ENCODE peak calls at places on chromosomes 6 and 20, in four cellular contexts. One of them, this sample, is unnamed.

GRCh38 chr6:139570166-139570565 is 195.7 kb upstream of the CITED2 start:
- DNase-seq in GM12878: no peak
- DNase-seq in IMR-90: no peak
- DNase-seq in K562: no peak
- DNase-seq in this sample: no peak

GRCh38 chr6:55820696-55821095 is 54.7 kb downstream of the BMP5 start:
- DNase-seq in IMR-90: no peak
- DNase-seq in GM12878: no peak
- DNase-seq in K562: no peak
- DNase-seq in this sample: no peak

GRCh38 chr6:31621320-31621939 is 915 bp downstream of the PRRC2A start:
- DNase-seq in IMR-90: no peak
- DNase-seq in GM12878: no peak
- DNase-seq in K562: no peak
- DNase-seq in this sample: no peak

GRCh38 chr20:59933296-59933848 is at the start of gene SYCP2:
- DNase-seq in GM12878: no peak
- DNase-seq in K562: peak; percentile 92
- DNase-seq in IMR-90: no peak
- DNase-seq in this sample: no peak

GRCh38 chr20:19734811-19735210 is 23.2 kb upstream of the RIN2 start:
- DNase-seq in GM12878: no peak
- DNase-seq in K562: no peak
- DNase-seq in IMR-90: no peak
- DNase-seq in this sample: no peak

GRCh38 chr6:3625980-3626533 is 125.5 kb downstream of the PXDC1 start:
- DNase-seq in K562: no peak
- DNase-seq in GM12878: no peak
- DNase-seq in IMR-90: no peak
- DNase-seq in this sample: peak; percentile 53

GRCh38 chr6:34360556-34360955 is 31.9 kb downstream of the NUDT3 start:
- DNase-seq in IMR-90: peak; percentile 80
- DNase-seq in GM12878: no peak
- DNase-seq in K562: no peak
- DNase-seq in this sample: no peak

GRCh38 chr6:53837875-53838806 is 43.3 kb downstream of the LRRC1 start:
- DNase-seq in IMR-90: peak; percentile 22
- DNase-seq in K562: no peak
- DNase-seq in GM12878: no peak
- DNase-seq in this sample: no peak

GRCh38 chr6:133888931-133889556 is at the start of gene TCF21:
- DNase-seq in IMR-90: peak; percentile 85
- DNase-seq in GM12878: no peak
- DNase-seq in K562: no peak
- DNase-seq in this sample: no peak

GRCh38 chr6:41836660-41837052 is 49.2 kb downstream of the TOMM6 start:
- DNase-seq in K562: no peak
- DNase-seq in GM12878: no peak
- DNase-seq in IMR-90: peak; percentile 34
- DNase-seq in this sample: no peak

GRCh38 chr6:10316327-10316726 is 98.5 kb downstream of the TFAP2A start:
- DNase-seq in K562: no peak
- DNase-seq in GM12878: no peak
- DNase-seq in IMR-90: peak; percentile 72
- DNase-seq in this sample: no peak

GRCh38 chr6:16762265-16762546 is 946 bp upstream of the ATXN1 start:
- DNase-seq in K562: no peak
- DNase-seq in GM12878: no peak
- DNase-seq in IMR-90: no peak
- DNase-seq in this sample: no peak

GRCh38 chr6:126620747-126621146 is 280.8 kb downstream of the CENPW start:
- DNase-seq in IMR-90: no peak
- DNase-seq in GM12878: no peak
- DNase-seq in K562: no peak
- DNase-seq in this sample: no peak

GRCh38 chr6:159836294-159837140 is 36.4 kb downstream of the PNLDC1 start:
- DNase-seq in K562: no peak
- DNase-seq in GM12878: no peak
- DNase-seq in IMR-90: peak; percentile 17
- DNase-seq in this sample: peak; percentile 42

GRCh38 chr6:53943410-53943809 is 148.6 kb downstream of the LRRC1 start:
- DNase-seq in IMR-90: no peak
- DNase-seq in K562: no peak
- DNase-seq in GM12878: no peak
- DNase-seq in this sample: no peak

GRCh38 chr20:40754372-40754943 is 65.4 kb upstream of the MAFB start:
- DNase-seq in GM12878: no peak
- DNase-seq in K562: no peak
- DNase-seq in IMR-90: no peak
- DNase-seq in this sample: no peak

GRCh38 chr6:22680950-22681349 is 111.6 kb downstream of the HDGFL1 start:
- DNase-seq in K562: no peak
- DNase-seq in GM12878: no peak
- DNase-seq in IMR-90: no peak
- DNase-seq in this sample: no peak

GRCh38 chr20:24050119-24050518 is 61.5 kb upstream of the GGTLC1 start:
- DNase-seq in K562: no peak
- DNase-seq in GM12878: no peak
- DNase-seq in IMR-90: no peak
- DNase-seq in this sample: no peak

GRCh38 chr6:14664112-14664592 is 546.6 kb downstream of the CD83 start:
- DNase-seq in IMR-90: peak; percentile 56
- DNase-seq in GM12878: no peak
- DNase-seq in K562: no peak
- DNase-seq in this sample: no peak

GRCh38 chr6:123997223-123997622 is 193.6 kb downstream of the NKAIN2 start:
- DNase-seq in IMR-90: no peak
- DNase-seq in K562: peak; percentile 8
- DNase-seq in GM12878: no peak
- DNase-seq in this sample: no peak

GRCh38 chr20:51070635-51071034 is 47.7 kb upstream of the KCNG1 start:
- DNase-seq in GM12878: no peak
- DNase-seq in IMR-90: no peak
- DNase-seq in K562: no peak
- DNase-seq in this sample: no peak

GRCh38 chr20:63702036-63702665 is 5.6 kb downstream of the ARFRP1 start:
- DNase-seq in IMR-90: no peak
- DNase-seq in GM12878: no peak
- DNase-seq in K562: no peak
- DNase-seq in this sample: no peak

GRCh38 chr20:37723668-37724067 is 29.8 kb downstream of the CTNNBL1 start:
- DNase-seq in GM12878: no peak
- DNase-seq in IMR-90: no peak
- DNase-seq in K562: no peak
- DNase-seq in this sample: no peak

GRCh38 chr6:161318456-161318855 is 44.6 kb upstream of the AGPAT4 start:
- DNase-seq in IMR-90: no peak
- DNase-seq in GM12878: no peak
- DNase-seq in K562: no peak
- DNase-seq in this sample: no peak

GRCh38 chr6:108117427-108118358 is 43.2 kb upstream of the OSTM1 start:
- DNase-seq in GM12878: no peak
- DNase-seq in IMR-90: peak; percentile 21
- DNase-seq in K562: no peak
- DNase-seq in this sample: peak; percentile 81

GRCh38 chr6:99093781-99094180 is 146.0 kb upstream of the FBXL4 start:
- DNase-seq in GM12878: no peak
- DNase-seq in K562: no peak
- DNase-seq in IMR-90: no peak
- DNase-seq in this sample: no peak

GRCh38 chr20:571754-572331 is 28.3 kb upstream of the CSNK2A1 start:
- DNase-seq in K562: peak; percentile 57
- DNase-seq in IMR-90: no peak
- DNase-seq in GM12878: no peak
- DNase-seq in this sample: peak; percentile 63

GRCh38 chr6:91167846-91168245 is 581.0 kb upstream of the MAP3K7 start:
- DNase-seq in IMR-90: no peak
- DNase-seq in GM12878: no peak
- DNase-seq in K562: no peak
- DNase-seq in this sample: no peak

DNA sequence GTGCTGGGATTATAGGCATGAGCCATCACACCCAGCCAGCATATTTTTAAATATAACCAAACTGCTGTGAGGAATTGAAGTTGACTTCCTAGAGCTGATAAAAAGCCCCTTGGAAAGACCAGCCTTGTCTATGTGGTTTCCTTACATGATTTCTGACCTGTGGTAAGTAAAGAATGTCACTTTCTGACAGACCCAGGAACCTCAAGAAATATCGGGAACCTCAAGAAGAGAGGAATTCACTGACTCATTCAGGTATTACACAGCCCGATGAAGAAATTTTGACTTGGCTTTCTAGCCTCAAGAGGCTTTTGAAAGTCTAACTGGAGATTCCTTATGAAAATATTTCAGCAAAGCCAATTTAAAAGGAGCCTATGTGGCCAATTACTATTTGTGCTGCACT is 71.8 kb downstream of the FOXF2 start:
- DNase-seq in GM12878: peak; percentile 62
- DNase-seq in K562: no peak
- DNase-seq in IMR-90: peak; percentile 79
- DNase-seq in this sample: no peak
- TF ChIP-seq CHD1 in GM12878: no peak
- TF ChIP-seq CHD1 in K562: no peak
- TF ChIP-seq CHD1 in IMR-90: no peak
- TF ChIP-seq CHD1 in this sample: no peak

DNA sequence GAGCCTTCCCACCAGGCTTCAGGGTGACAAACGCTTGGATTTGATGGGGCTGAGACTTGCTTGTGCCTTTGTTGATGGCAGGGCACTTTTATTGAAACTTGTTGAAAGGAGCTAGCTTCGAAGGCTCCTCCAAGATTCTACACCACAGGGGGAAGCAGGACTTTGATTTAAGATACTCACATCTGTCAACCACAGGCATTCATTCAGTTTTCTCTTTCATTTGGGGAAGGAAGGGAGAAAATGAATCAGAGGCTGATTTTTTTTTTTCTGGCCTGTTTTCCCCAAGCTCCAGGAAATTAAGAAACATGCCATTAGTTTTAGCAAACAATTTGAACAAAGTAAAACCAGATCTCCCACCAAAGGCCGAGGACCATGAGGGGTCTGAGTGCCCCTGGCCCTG is 8.7 kb upstream of the APCDD1L start:
- DNase-seq in K562: no peak
- DNase-seq in IMR-90: peak; percentile 49
- DNase-seq in GM12878: no peak
- DNase-seq in this sample: no peak
- H2AFZ ChIP-seq in K562: no peak overlapping the region
- H2AFZ ChIP-seq in IMR-90: peak overlapping the region; percentile 78
- H2AFZ ChIP-seq in GM12878: no peak overlapping the region
- H2AFZ ChIP-seq in this sample: no peak overlapping the region

DNA sequence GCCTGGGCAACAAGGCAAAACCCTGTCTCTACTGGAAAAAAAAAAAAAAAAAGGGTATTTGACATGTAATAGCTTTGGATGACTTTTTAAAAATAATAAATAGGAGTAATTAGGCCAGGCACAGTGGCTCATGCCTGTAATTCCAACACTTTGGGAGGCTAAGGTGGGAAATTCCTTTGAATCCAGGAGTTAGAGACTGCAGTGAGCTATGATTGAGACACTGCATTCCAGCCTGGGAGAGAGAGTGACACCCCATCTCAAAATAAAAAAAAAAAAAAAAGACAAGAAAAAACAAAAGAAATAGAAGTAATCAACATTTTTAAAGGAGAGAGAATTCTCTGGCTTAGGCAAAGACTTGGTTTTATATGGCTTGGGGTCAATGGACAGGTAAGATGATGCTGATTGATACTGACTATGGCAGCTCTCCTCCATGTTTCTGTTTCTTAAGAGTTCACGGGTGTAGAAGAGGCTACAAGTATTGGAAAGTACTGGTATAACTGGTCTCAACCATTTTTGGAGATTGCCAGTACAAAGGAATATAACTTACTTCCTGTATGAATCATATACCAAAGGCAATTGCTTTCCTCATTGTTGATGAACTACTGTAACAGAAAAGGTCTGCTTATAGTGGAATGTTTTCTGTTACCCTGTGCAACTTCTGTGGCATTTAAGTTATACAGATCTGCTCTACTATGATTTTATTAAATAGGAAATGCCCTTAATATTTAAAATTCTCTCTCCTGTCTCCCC is 10.1 kb downstream of the MAP3K5 start:
- DNase-seq in K562: no peak
- DNase-seq in IMR-90: peak; percentile 79
- DNase-seq in GM12878: no peak
- DNase-seq in this sample: no peak
- TF ChIP-seq CHD1 in K562: no peak
- TF ChIP-seq CHD1 in IMR-90: no peak
- TF ChIP-seq CHD1 in GM12878: no peak
- TF ChIP-seq CHD1 in this sample: no peak

GRCh38 chr6:105372142-105372861 is 30.6 kb downstream of the PREP start:
- DNase-seq in GM12878: no peak
- DNase-seq in K562: no peak
- DNase-seq in IMR-90: no peak
- DNase-seq in this sample: no peak

GRCh38 chr6:105374010-105374420 is 28.9 kb downstream of the PREP start:
- DNase-seq in GM12878: no peak
- DNase-seq in IMR-90: peak; percentile 23
- DNase-seq in K562: no peak
- DNase-seq in this sample: no peak

GRCh38 chr6:105370316-105370715 is 32.6 kb downstream of the PREP start:
- DNase-seq in IMR-90: no peak
- DNase-seq in K562: no peak
- DNase-seq in GM12878: no peak
- DNase-seq in this sample: no peak

GRCh38 chr6:105372862-105373182 is 30.1 kb downstream of the PREP start:
- DNase-seq in K562: no peak
- DNase-seq in IMR-90: no peak
- DNase-seq in GM12878: no peak
- DNase-seq in this sample: no peak

GRCh38 chr6:105373481-105373880 is 29.4 kb downstream of the PREP start:
- DNase-seq in GM12878: no peak
- DNase-seq in IMR-90: no peak
- DNase-seq in K562: no peak
- DNase-seq in this sample: no peak
- H2AFZ ChIP-seq in GM12878: no peak overlapping the region
- H2AFZ ChIP-seq in IMR-90: no peak overlapping the region
- H2AFZ ChIP-seq in K562: no peak overlapping the region
- H2AFZ ChIP-seq in this sample: no peak overlapping the region

GRCh38 chr20:57793421-57793820 is 83.6 kb upstream of the PMEPA1 start:
- DNase-seq in IMR-90: no peak
- DNase-seq in K562: no peak
- DNase-seq in GM12878: no peak
- DNase-seq in this sample: no peak

GRCh38 chr20:57795977-57796560 is 86.3 kb upstream of the PMEPA1 start:
- DNase-seq in IMR-90: no peak
- DNase-seq in GM12878: no peak
- DNase-seq in K562: no peak
- DNase-seq in this sample: no peak

GRCh38 chr20:57797401-57797800 is 87.6 kb upstream of the PMEPA1 start:
- DNase-seq in GM12878: no peak
- DNase-seq in IMR-90: no peak
- DNase-seq in K562: no peak
- DNase-seq in this sample: no peak

GRCh38 chr20:57794600-57795346 is 85.0 kb upstream of the PMEPA1 start:
- DNase-seq in GM12878: no peak
- DNase-seq in K562: no peak
- DNase-seq in IMR-90: peak; percentile 3
- DNase-seq in this sample: no peak

GRCh38 chr20:57795347-57795697 is 85.5 kb upstream of the PMEPA1 start:
- DNase-seq in GM12878: no peak
- DNase-seq in IMR-90: peak; percentile 2
- DNase-seq in K562: no peak
- DNase-seq in this sample: no peak
- TF ChIP-seq CHD1 in GM12878: no peak
- TF ChIP-seq CHD1 in IMR-90: no peak
- TF ChIP-seq CHD1 in K562: no peak
- TF ChIP-seq CHD1 in this sample: no peak

GRCh38 chr6:137873273-137873762 is 6.3 kb downstream of the TNFAIP3 start:
- DNase-seq in IMR-90: peak; percentile 92
- DNase-seq in GM12878: peak; percentile 95
- DNase-seq in K562: no peak
- DNase-seq in this sample: no peak
- H2AFZ ChIP-seq in IMR-90: no peak overlapping the region
- H2AFZ ChIP-seq in GM12878: no peak overlapping the region
- H2AFZ ChIP-seq in K562: peak overlapping the region; percentile 51
- H2AFZ ChIP-seq in this sample: no peak overlapping the region